ENCODE peak calls at places on chromosomes 13 and 19, in seven cellular contexts. E is T-helper 9 cell; D is amniotic epithelial cell; O is T-helper 2 cell; X is sigmoid colon; S is stimulated activated CD8-positive, alpha-beta memory T cell treated with anti-CD3 and anti-CD28 coated beads, Interleukin-12 subunit alpha, Interleukin-12 subunit beta, amount 100 ng/mL, for 4 hours; T is GM10248. L is an unnamed sample.

GRCh38 chr13:59494560-59494970 is 669.2 kb downstream of the DIAPH3 start:
- DNase-seq in O (no peak), S (no peak), D (peak), X (peak), E (no peak), T (no peak), L (no peak)

GRCh38 chr19:6773323-6773931 is 919 bp downstream of the VAV1 start:
- DNase-seq in E (peak), S (peak), D (no peak), T (peak), X (no peak), O (peak), L (peak)

GRCh38 chr13:98265669-98266551 is 88.8 kb upstream of the RNF113B start:
- DNase-seq in X (no peak), O (no peak), D (no peak), E (no peak), T (no peak), S (no peak), L (no peak)

GRCh38 chr13:80442613-80443012 is 101.7 kb upstream of the SPRY2 start:
- DNase-seq in E (no peak), T (no peak), D (no peak), O (no peak), X (no peak), S (no peak), L (no peak)

GRCh38 chr19:16586477-16586871 is 14.3 kb upstream of the SLC35E1 start:
- DNase-seq in D (no peak), X (no peak), S (no peak), T (no peak), E (no peak), O (no peak), L (no peak)

GRCh38 chr13:98279473-98280175 is 102.6 kb upstream of the RNF113B start:
- DNase-seq in X (no peak), T (no peak), O (peak), E (no peak), S (no peak), D (no peak), L (no peak)

GRCh38 chr19:28609944-28610343 is 603.0 kb downstream of the UQCRFS1 start:
- DNase-seq in S (no peak), E (no peak), T (no peak), X (no peak), D (no peak), O (no peak), L (no peak)

GRCh38 chr19:49421039-49421877 is 2.0 kb downstream of the PTH2 start:
- DNase-seq in E (no peak), S (no peak), T (no peak), O (peak), X (no peak), D (peak), L (no peak)

GRCh38 chr13:27170521-27171243 is 929 bp downstream of the USP12 start:
- DNase-seq in X (peak), E (peak), O (peak), D (peak), T (peak), S (peak), L (peak)

GRCh38 chr19:47229674-47230121 is 1.3 kb downstream of the BBC3 start:
- DNase-seq in S (no peak), D (peak), T (peak), E (no peak), X (no peak), O (peak), L (peak)

GRCh38 chr13:72430923-72431322 is 296.5 kb downstream of the MZT1 start:
- DNase-seq in D (no peak), S (no peak), X (no peak), T (no peak), E (no peak), O (no peak), L (no peak)

GRCh38 chr13:30466841-30467252 is 1.1 kb upstream of the HMGB1 start:
- DNase-seq in O (peak), E (no peak), D (no peak), S (no peak), T (no peak), X (no peak), L (no peak)

GRCh38 chr13:112968910-112969691 is at the start of gene MCF2L:
- DNase-seq in O (peak), T (peak), S (peak), E (peak), D (peak), X (peak), L (peak)

GRCh38 chr19:47095707-47096704 is 17.6 kb downstream of the ZC3H4 start:
- DNase-seq in O (no peak), D (peak), T (no peak), E (no peak), S (no peak), X (no peak), L (no peak)

GRCh38 chr13:110137677-110138008 is 169.3 kb downstream of the COL4A1 start:
- DNase-seq in E (no peak), T (peak), S (no peak), O (peak), D (no peak), X (no peak), L (no peak)

GRCh38 chr13:39676315-39676876 is 20.9 kb downstream of the COG6 start:
- DNase-seq in D (peak), E (no peak), O (peak), S (no peak), X (no peak), T (peak), L (no peak)

GRCh38 chr13:28031220-28031903 is 42.9 kb upstream of the URAD start:
- DNase-seq in S (no peak), D (no peak), T (peak), O (no peak), X (peak), E (no peak), L (no peak)